ENCODE peak calls at places on chromosomes 1 and 21, in six cellular contexts. F, R, C, P, W and D are unnamed samples.

GRCh38 chr1:185497177-185497576 is 180.1 kb upstream of the IVNS1ABP start:
- DNase-seq in P (no peak), R (no peak), F (no peak), C (no peak), W (no peak), D (no peak)

GRCh38 chr21:39232926-39233325 is 49.7 kb upstream of the PSMG1 start:
- DNase-seq in F (no peak), C (no peak), P (no peak), W (no peak), R (no peak), D (no peak)

GRCh38 chr1:228332797-228333738 is 73.6 kb downstream of the TRIM11 start:
- DNase-seq in C (no peak), W (no peak), R (no peak), P (no peak), F (no peak), D (no peak)

GRCh38 chr1:34763142-34763781 is 3.7 kb downstream of the GJB4 start:
- DNase-seq in F (no peak), P (no peak), W (no peak), C (no peak), R (no peak), D (peak)

GRCh38 chr1:170680428-170680827 is 16.5 kb downstream of the PRRX1 start:
- DNase-seq in P (no peak), C (no peak), W (no peak), F (no peak), R (no peak), D (peak)

GRCh38 chr1:178961331-178961730 is 64.4 kb upstream of the FAM20B start:
- DNase-seq in F (no peak), C (no peak), P (no peak), R (no peak), W (no peak), D (no peak)

GRCh38 chr1:108320851-108321250 is 77.0 kb upstream of the NBPF4 start:
- DNase-seq in C (no peak), W (no peak), P (no peak), R (no peak), F (no peak), D (no peak)

GRCh38 chr1:186078245-186078644 is 296.8 kb downstream of the TPR start:
- DNase-seq in P (no peak), R (peak), W (no peak), C (no peak), F (no peak), D (no peak)

GRCh38 chr1:162391790-162392563 is 10.4 kb downstream of the C1orf226 start:
- DNase-seq in C (no peak), F (no peak), P (peak), R (peak), W (peak), D (peak)

GRCh38 chr1:6000444-6001288 is 8.4 kb upstream of the NPHP4 start:
- DNase-seq in F (no peak), R (no peak), C (no peak), P (no peak), W (no peak), D (no peak)

GRCh38 chr1:171221665-171222591 is 26.4 kb upstream of the FMO1 start:
- DNase-seq in W (no peak), R (no peak), P (peak), C (no peak), F (no peak), D (peak)

GRCh38 chr1:2604854-2605753 is 18.5 kb downstream of the PRXL2B start:
- DNase-seq in P (peak), C (no peak), W (no peak), R (no peak), F (no peak), D (no peak)

GRCh38 chr21:33432496-33432895 is 29.3 kb downstream of the IFNGR2 start:
- DNase-seq in W (no peak), C (no peak), F (no peak), R (no peak), P (no peak), D (no peak)

GRCh38 chr1:39501666-39502065 is 10.2 kb downstream of the BMP8A start:
- DNase-seq in W (no peak), C (no peak), P (no peak), F (no peak), R (no peak), D (peak)

GRCh38 chr1:94608142-94608851 is 66.7 kb upstream of the F3 start:
- DNase-seq in F (no peak), W (no peak), P (no peak), R (peak), C (no peak), D (no peak)

GRCh38 chr1:53521900-53522552 is 62.8 kb downstream of the DMRTB1 start:
- DNase-seq in F (no peak), R (no peak), P (no peak), W (no peak), C (no peak), D (peak)

GRCh38 chr1:52473039-52473438 is 68.6 kb downstream of the PRPF38A start:
- DNase-seq in R (no peak), P (no peak), C (no peak), F (no peak), W (no peak), D (no peak)

GRCh38 chr21:26587621-26588260 is 14.7 kb upstream of the CYYR1 start:
- DNase-seq in W (no peak), P (no peak), C (no peak), R (no peak), F (no peak), D (peak)

GRCh38 chr21:25506887-25507286 is 100.4 kb downstream of the MRPL39 start:
- DNase-seq in R (no peak), P (no peak), W (no peak), F (no peak), C (no peak), D (peak)

GRCh38 chr1:61082336-61083013 is at the start of gene NFIA:
- DNase-seq in F (peak), P (peak), C (no peak), R (peak), W (peak), D (peak)